ENCODE peak calls at places on chromosomes 13 and 19, in eight cellular contexts. One of them, this sample, is unnamed.

GRCh38 chr19:37519890-37520289 is 13.2 kb downstream of the ZNF793 start:
- DNase-seq in neural crest cell: no peak
- DNase-seq in AG10803: no peak
- DNase-seq in body of pancreas: no peak
- DNase-seq in lung: no peak
- DNase-seq in adrenal gland: no peak
- DNase-seq in GM12865: no peak
- DNase-seq in vagina: no peak
- DNase-seq in this sample: no peak

GRCh38 chr13:107434347-107434746 is 781.0 kb downstream of the LIG4 start:
- DNase-seq in adrenal gland: no peak
- DNase-seq in vagina: no peak
- DNase-seq in lung: no peak
- DNase-seq in body of pancreas: no peak
- DNase-seq in AG10803: no peak
- DNase-seq in neural crest cell: no peak
- DNase-seq in GM12865: no peak
- DNase-seq in this sample: no peak

GRCh38 chr13:47991859-47992258 is 9.2 kb downstream of the SUCLA2 start:
- DNase-seq in body of pancreas: no peak
- DNase-seq in lung: no peak
- DNase-seq in GM12865: no peak
- DNase-seq in neural crest cell: no peak
- DNase-seq in vagina: no peak
- DNase-seq in AG10803: no peak
- DNase-seq in adrenal gland: no peak
- DNase-seq in this sample: no peak

GRCh38 chr13:41029629-41030028 is 10.5 kb upstream of the ELF1 start:
- DNase-seq in neural crest cell: no peak
- DNase-seq in vagina: no peak
- DNase-seq in body of pancreas: no peak
- DNase-seq in AG10803: no peak
- DNase-seq in adrenal gland: no peak
- DNase-seq in lung: no peak
- DNase-seq in GM12865: no peak
- DNase-seq in this sample: no peak

GRCh38 chr13:50831510-50831909 is 12.0 kb downstream of the DLEU7 start:
- DNase-seq in GM12865: peak; percentile 29
- DNase-seq in AG10803: peak; percentile 24
- DNase-seq in neural crest cell: no peak
- DNase-seq in adrenal gland: no peak
- DNase-seq in body of pancreas: no peak
- DNase-seq in vagina: no peak
- DNase-seq in lung: no peak
- DNase-seq in this sample: no peak

GRCh38 chr13:28329395-28330158 is 165.4 kb downstream of the FLT1 start:
- DNase-seq in vagina: no peak
- DNase-seq in body of pancreas: no peak
- DNase-seq in neural crest cell: no peak
- DNase-seq in lung: peak; percentile 48
- DNase-seq in AG10803: peak; percentile 97
- DNase-seq in adrenal gland: peak; percentile 17
- DNase-seq in GM12865: no peak
- DNase-seq in this sample: peak; percentile 69

GRCh38 chr19:54665530-54665929 is 2.7 kb downstream of the LILRB4 start:
- DNase-seq in adrenal gland: no peak
- DNase-seq in vagina: no peak
- DNase-seq in body of pancreas: no peak
- DNase-seq in neural crest cell: no peak
- DNase-seq in lung: no peak
- DNase-seq in GM12865: no peak
- DNase-seq in AG10803: no peak
- DNase-seq in this sample: no peak

GRCh38 chr13:26168276-26168814 is 53.8 kb downstream of the RNF6 start:
- DNase-seq in AG10803: peak; percentile 27
- DNase-seq in adrenal gland: peak; percentile 36
- DNase-seq in vagina: no peak
- DNase-seq in body of pancreas: no peak
- DNase-seq in neural crest cell: no peak
- DNase-seq in GM12865: no peak
- DNase-seq in lung: no peak
- DNase-seq in this sample: no peak

GRCh38 chr19:7852851-7853759 is 21.1 kb downstream of the PRR36 start:
- DNase-seq in adrenal gland: peak; percentile 94
- DNase-seq in lung: peak; percentile 80
- DNase-seq in AG10803: peak; percentile 29
- DNase-seq in body of pancreas: peak; percentile 97
- DNase-seq in vagina: no peak
- DNase-seq in neural crest cell: peak; percentile 72
- DNase-seq in GM12865: peak; percentile 85
- DNase-seq in this sample: no peak

GRCh38 chr19:45498411-45499195 is at the start of gene PPM1N:
- DNase-seq in body of pancreas: no peak
- DNase-seq in lung: no peak
- DNase-seq in adrenal gland: no peak
- DNase-seq in GM12865: peak; percentile 79
- DNase-seq in vagina: no peak
- DNase-seq in neural crest cell: peak; percentile 30
- DNase-seq in AG10803: peak; percentile 19
- DNase-seq in this sample: no peak
- TF ChIP-seq CTCF in body of pancreas: no peak
- TF ChIP-seq CTCF in lung: no peak
- TF ChIP-seq CTCF in adrenal gland: peak; percentile 21
- TF ChIP-seq CTCF in GM12865: peak; percentile 46
- TF ChIP-seq CTCF in vagina: no peak
- TF ChIP-seq CTCF in neural crest cell: no peak
- TF ChIP-seq CTCF in AG10803: no peak
- TF ChIP-seq CTCF in this sample: peak; percentile 18

DNA sequence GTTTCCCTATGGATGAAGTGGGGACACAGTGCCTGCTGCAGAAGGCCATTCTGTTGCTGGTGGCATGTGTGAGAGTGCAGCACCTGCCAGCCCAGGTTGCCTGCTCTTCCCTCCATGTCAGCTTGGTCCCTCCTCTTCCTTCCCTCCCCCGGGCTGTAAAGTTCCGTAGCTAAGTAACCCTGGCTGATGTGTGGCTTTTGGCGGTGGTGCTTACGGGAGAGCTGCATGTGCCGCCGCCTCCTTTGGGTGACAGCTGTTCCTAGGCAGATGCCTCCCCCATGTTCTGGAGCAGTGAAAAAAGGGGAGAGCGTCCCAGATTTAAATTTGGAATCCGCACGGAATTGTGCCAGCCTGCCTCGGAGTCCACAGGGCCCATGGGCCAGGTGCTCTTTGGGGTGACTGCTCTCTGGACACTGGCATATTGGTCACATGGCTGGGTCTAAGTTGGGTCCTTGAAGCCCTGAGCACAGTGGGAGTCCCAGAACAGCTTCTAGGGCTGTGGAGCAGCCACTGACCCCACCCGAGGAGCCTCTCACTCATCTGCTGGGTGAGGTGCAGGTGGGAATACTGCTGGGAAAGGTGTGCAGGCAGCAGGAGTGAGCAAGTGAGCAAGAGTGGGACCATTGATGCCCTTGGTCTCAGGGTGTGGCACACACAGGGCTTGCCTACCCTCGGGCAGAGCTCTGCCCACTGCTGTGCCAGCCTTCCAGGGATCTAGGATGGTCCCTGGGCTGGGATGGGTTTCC is 33.1 kb upstream of the ZNF536 start:
- DNase-seq in body of pancreas: no peak
- DNase-seq in lung: no peak
- DNase-seq in AG10803: no peak
- DNase-seq in vagina: no peak
- DNase-seq in adrenal gland: no peak
- DNase-seq in GM12865: no peak
- DNase-seq in neural crest cell: no peak
- DNase-seq in this sample: no peak
- TF ChIP-seq CTCF in body of pancreas: no peak
- TF ChIP-seq CTCF in lung: no peak
- TF ChIP-seq CTCF in AG10803: no peak
- TF ChIP-seq CTCF in vagina: no peak
- TF ChIP-seq CTCF in adrenal gland: no peak
- TF ChIP-seq CTCF in GM12865: no peak
- TF ChIP-seq CTCF in neural crest cell: no peak
- TF ChIP-seq CTCF in this sample: no peak

GRCh38 chr13:110363009-110363408 is 55.9 kb downstream of the COL4A2 start:
- DNase-seq in AG10803: no peak
- DNase-seq in adrenal gland: no peak
- DNase-seq in GM12865: no peak
- DNase-seq in vagina: no peak
- DNase-seq in body of pancreas: no peak
- DNase-seq in lung: no peak
- DNase-seq in neural crest cell: no peak
- DNase-seq in this sample: no peak
- TF ChIP-seq CTCF in AG10803: no peak
- TF ChIP-seq CTCF in adrenal gland: no peak
- TF ChIP-seq CTCF in GM12865: peak; percentile 7
- TF ChIP-seq CTCF in vagina: no peak
- TF ChIP-seq CTCF in body of pancreas: no peak
- TF ChIP-seq CTCF in lung: no peak
- TF ChIP-seq CTCF in neural crest cell: no peak
- TF ChIP-seq CTCF in this sample: peak; percentile 33

GRCh38 chr19:39409207-39409885 is 2.7 kb downstream of the ZFP36 start:
- DNase-seq in AG10803: peak; percentile 75
- DNase-seq in lung: peak; percentile 95
- DNase-seq in body of pancreas: peak; percentile 98
- DNase-seq in adrenal gland: peak; percentile 81
- DNase-seq in vagina: peak; percentile 98
- DNase-seq in neural crest cell: no peak
- DNase-seq in GM12865: peak; percentile 88
- DNase-seq in this sample: peak; percentile 93

GRCh38 chr19:39408392-39409206 is 2.0 kb downstream of the ZFP36 start:
- DNase-seq in neural crest cell: no peak
- DNase-seq in AG10803: peak; percentile 53
- DNase-seq in body of pancreas: peak; percentile 61
- DNase-seq in GM12865: no peak
- DNase-seq in vagina: no peak
- DNase-seq in adrenal gland: peak; percentile 49
- DNase-seq in lung: no peak
- DNase-seq in this sample: no peak

GRCh38 chr19:39411006-39411831 is 1.2 kb upstream of the PLEKHG2 start:
- DNase-seq in GM12865: peak; percentile 53
- DNase-seq in vagina: peak; percentile 97
- DNase-seq in body of pancreas: peak; percentile 84
- DNase-seq in adrenal gland: peak; percentile 64
- DNase-seq in neural crest cell: no peak
- DNase-seq in lung: no peak
- DNase-seq in AG10803: peak; percentile 60
- DNase-seq in this sample: peak; percentile 88

GRCh38 chr19:39410620-39411005 is 1.9 kb upstream of the PLEKHG2 start:
- DNase-seq in AG10803: no peak
- DNase-seq in GM12865: no peak
- DNase-seq in body of pancreas: no peak
- DNase-seq in lung: no peak
- DNase-seq in adrenal gland: no peak
- DNase-seq in vagina: no peak
- DNase-seq in neural crest cell: no peak
- DNase-seq in this sample: no peak

DNA sequence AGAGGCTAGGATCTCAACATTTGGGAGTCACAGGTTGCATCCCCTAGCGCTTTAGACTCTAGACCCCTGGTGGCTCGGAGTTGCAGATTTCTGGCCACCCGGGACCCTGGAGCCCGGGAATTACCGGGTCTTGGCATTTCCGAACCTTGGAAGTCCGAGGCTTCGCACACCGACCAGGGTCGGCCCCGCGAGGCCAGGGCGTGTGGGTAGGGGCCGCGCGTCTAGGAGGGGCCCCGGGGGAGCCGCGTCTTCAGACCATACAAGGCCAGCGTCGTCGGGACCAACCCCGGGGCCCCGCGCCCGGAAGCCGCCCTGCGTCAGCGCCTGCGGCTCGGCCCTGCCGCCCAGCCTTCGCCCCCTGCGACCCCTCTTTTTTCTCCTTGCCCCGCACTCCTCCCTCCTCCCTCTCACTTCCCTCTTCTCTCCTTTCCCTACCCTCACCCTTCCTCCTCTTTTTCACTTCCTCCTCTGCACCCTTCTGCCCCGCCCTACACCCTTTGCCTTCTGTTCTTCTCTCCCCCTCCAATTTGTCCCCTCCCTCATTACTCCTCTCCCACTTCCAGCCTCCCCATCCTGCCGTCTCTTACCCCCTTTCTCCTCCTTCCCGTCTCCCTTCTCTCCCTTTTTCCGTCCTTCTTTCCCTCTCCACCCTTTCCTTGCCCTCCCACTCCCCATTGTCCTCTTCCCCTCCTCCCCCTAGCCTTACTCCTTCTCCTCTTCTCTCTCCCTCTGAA is 2.4 kb upstream of the PLEKHG2 start:
- DNase-seq in AG10803: peak; percentile 67
- DNase-seq in adrenal gland: peak; percentile 73
- DNase-seq in GM12865: peak; percentile 87
- DNase-seq in neural crest cell: no peak
- DNase-seq in body of pancreas: peak; percentile 74
- DNase-seq in vagina: peak; percentile 96
- DNase-seq in lung: peak; percentile 75
- DNase-seq in this sample: peak; percentile 85
- TF ChIP-seq CTCF in AG10803: peak; percentile 15
- TF ChIP-seq CTCF in adrenal gland: peak; percentile 37
- TF ChIP-seq CTCF in GM12865: no peak
- TF ChIP-seq CTCF in neural crest cell: peak; percentile 39
- TF ChIP-seq CTCF in body of pancreas: no peak
- TF ChIP-seq CTCF in vagina: no peak
- TF ChIP-seq CTCF in lung: no peak
- TF ChIP-seq CTCF in this sample: no peak

DNA sequence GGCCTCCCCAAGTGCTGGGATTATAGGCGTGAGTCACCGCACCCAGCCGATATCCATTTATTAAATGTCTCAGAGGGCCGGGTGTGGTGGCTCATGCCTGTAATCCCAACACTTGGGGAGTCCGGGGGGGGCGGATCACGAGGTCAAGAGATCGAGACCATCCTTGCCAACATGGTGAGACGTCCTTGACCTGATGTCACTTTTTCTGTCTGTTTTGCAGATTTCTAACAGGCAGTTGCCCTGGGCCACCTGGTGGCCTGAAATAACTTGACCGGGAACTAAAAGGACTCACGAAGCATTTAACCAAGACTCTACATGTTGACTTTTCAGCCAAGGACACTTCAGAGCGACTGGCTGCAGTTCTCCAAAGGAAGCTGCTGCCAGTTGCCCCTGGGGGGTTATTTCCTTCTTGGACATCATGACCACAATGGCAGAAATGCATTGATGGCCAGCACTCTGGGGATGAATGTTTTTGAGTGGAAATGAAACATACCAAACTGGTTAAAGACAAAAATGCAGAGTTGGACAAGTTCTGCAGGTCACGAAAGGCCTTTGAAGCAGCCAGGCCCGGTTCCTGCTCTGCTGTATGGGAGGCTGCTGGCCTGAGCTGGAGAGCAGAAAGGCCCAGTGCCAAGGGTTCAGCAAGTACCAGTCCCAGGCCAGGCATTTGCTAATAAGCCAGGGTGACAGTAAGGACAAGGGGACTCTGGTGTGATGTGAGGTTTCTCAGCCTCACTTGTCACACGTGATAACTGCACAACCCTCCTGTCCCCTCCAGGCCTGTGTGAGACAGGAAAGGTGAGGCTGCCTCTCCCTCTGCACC is 8.3 kb downstream of the ZNF837 start:
- DNase-seq in adrenal gland: no peak
- DNase-seq in neural crest cell: no peak
- DNase-seq in body of pancreas: no peak
- DNase-seq in GM12865: no peak
- DNase-seq in vagina: no peak
- DNase-seq in lung: peak; percentile 45
- DNase-seq in AG10803: no peak
- DNase-seq in this sample: no peak
- TF ChIP-seq CTCF in adrenal gland: peak; percentile 9
- TF ChIP-seq CTCF in neural crest cell: peak; percentile 41
- TF ChIP-seq CTCF in body of pancreas: no peak
- TF ChIP-seq CTCF in GM12865: no peak
- TF ChIP-seq CTCF in vagina: no peak
- TF ChIP-seq CTCF in lung: no peak
- TF ChIP-seq CTCF in AG10803: no peak
- TF ChIP-seq CTCF in this sample: no peak

GRCh38 chr13:102394158-102395053 is 7.4 kb downstream of the FGF14 start:
- DNase-seq in vagina: peak; percentile 93
- DNase-seq in adrenal gland: peak; percentile 94
- DNase-seq in GM12865: peak; percentile 96
- DNase-seq in lung: peak; percentile 95
- DNase-seq in body of pancreas: peak; percentile 97
- DNase-seq in AG10803: peak; percentile 73
- DNase-seq in neural crest cell: peak; percentile 99
- DNase-seq in this sample: peak; percentile 95
- TF ChIP-seq CTCF in vagina: no peak
- TF ChIP-seq CTCF in adrenal gland: no peak
- TF ChIP-seq CTCF in GM12865: peak; percentile 13
- TF ChIP-seq CTCF in lung: no peak
- TF ChIP-seq CTCF in body of pancreas: peak; percentile 31
- TF ChIP-seq CTCF in AG10803: peak; percentile 12
- TF ChIP-seq CTCF in neural crest cell: peak; percentile 44
- TF ChIP-seq CTCF in this sample: no peak